ENCODE peak calls at places on chromosomes 4 and X, in seven cellular contexts. P is stimulated activated CD4-positive, alpha-beta T cell treated with anti-CD3 and anti-CD28 coated beads, Interleukin-2, amount 100 ng/mL, for 24 hours; Y is cardiac fibroblast; V is ovary; G is NCI-H510A treated with DMSO at 0.1 percent for 48 hours; L is T-helper 9 cell; F is germinal center. K is an unnamed sample.

GRCh38 chr4:77990904-77991358 is 66.2 kb upstream of the FRAS1 start:
- DNase-seq in Y (no peak), G (no peak), F (no peak), P (no peak), L (no peak), V (no peak), K (no peak)

GRCh38 chrX:53683556-53684414 is 2.7 kb downstream of the HUWE1 start:
- DNase-seq in Y (peak; percentile 99), V (peak; percentile 91), P (peak; percentile 86), L (peak; percentile 75), F (peak; percentile 84), G (peak; percentile 97), K (peak; percentile 96)

GRCh38 chrX:21408324-21408723 is 34.1 kb downstream of the CNKSR2 start:
- DNase-seq in L (no peak), F (no peak), Y (no peak), G (peak; percentile 44), V (no peak), P (no peak), K (no peak)

GRCh38 chrX:8663325-8663724 is 68.6 kb downstream of the ANOS1 start:
- DNase-seq in P (no peak), Y (peak; percentile 66), F (no peak), L (no peak), V (no peak), G (no peak), K (no peak)

GRCh38 chr4:152243890-152244595 is 291.8 kb downstream of the FBXW7 start:
- DNase-seq in L (no peak), G (no peak), P (no peak), F (no peak), V (no peak), Y (peak; percentile 52), K (no peak)

GRCh38 chr4:134202557-134202956 is 968 bp upstream of the PABPC4L start:
- DNase-seq in V (peak; percentile 12), Y (peak; percentile 7), P (no peak), G (no peak), L (no peak), F (no peak), K (no peak)

GRCh38 chr4:2305766-2306501 is 44.0 kb upstream of the MXD4 start:
- DNase-seq in G (no peak), F (no peak), V (no peak), L (no peak), P (no peak), Y (no peak), K (no peak)

GRCh38 chr4:78069859-78070258 is 12.7 kb downstream of the FRAS1 start:
- DNase-seq in F (no peak), L (no peak), V (no peak), Y (no peak), P (no peak), G (no peak), K (no peak)

GRCh38 chrX:18047440-18047940 is 173.2 kb downstream of the BEND2 start:
- DNase-seq in P (no peak), L (no peak), Y (no peak), V (no peak), G (no peak), F (no peak), K (no peak)

GRCh38 chr4:189202182-189202868 is 738.3 kb upstream of the FRG1 start:
- DNase-seq in P (peak; percentile 38), G (peak; percentile 43), Y (peak; percentile 79), L (no peak), F (peak; percentile 21), V (peak; percentile 65), K (peak; percentile 2)

GRCh38 chr4:33628296-33628695 is 2616.0 kb downstream of the ARAP2 start:
- DNase-seq in L (no peak), Y (peak; percentile 22), V (no peak), P (no peak), F (no peak), G (no peak), K (no peak)

GRCh38 chr4:154958621-154959358 is 177.7 kb downstream of the RBM46 start:
- DNase-seq in V (peak; percentile 57), Y (peak; percentile 79), L (no peak), G (no peak), P (no peak), F (no peak), K (no peak)

GRCh38 chrX:71053217-71053621 is 14.9 kb downstream of the SNX12 start:
- DNase-seq in F (peak; percentile 71), L (no peak), V (no peak), G (no peak), P (peak; percentile 5), Y (peak; percentile 69), K (no peak)

GRCh38 chr4:68373513-68373912 is 23.6 kb upstream of the YTHDC1 start:
- DNase-seq in Y (peak; percentile 84), F (peak; percentile 74), G (no peak), V (peak; percentile 72), L (peak; percentile 31), P (peak; percentile 62), K (no peak)

GRCh38 chr4:109432676-109433075 is 939 bp upstream of the SEC24B start:
- DNase-seq in L (no peak), V (no peak), G (no peak), F (no peak), P (no peak), Y (peak; percentile 72), K (no peak)

GRCh38 chr4:78370625-78371372 is 180.8 kb upstream of the ANXA3 start:
- DNase-seq in Y (peak; percentile 32), P (no peak), L (no peak), G (no peak), V (no peak), F (no peak), K (no peak)

GRCh38 chrX:132957211-132958085 is 981 bp downstream of the HS6ST2 start:
- DNase-seq in P (no peak), V (peak; percentile 58), Y (no peak), L (no peak), F (no peak), G (no peak), K (no peak)

GRCh38 chr4:71860643-71861042 is 76.8 kb upstream of the GC start:
- DNase-seq in V (no peak), G (peak; percentile 6), L (no peak), P (no peak), Y (no peak), F (no peak), K (no peak)

GRCh38 chrX:121336831-121337421 is 289.5 kb downstream of the GLUD2 start:
- DNase-seq in L (no peak), V (no peak), Y (no peak), F (no peak), P (no peak), G (peak; percentile 59), K (no peak)

GRCh38 chr4:18241744-18242143 is 220.2 kb upstream of the LCORL start:
- DNase-seq in L (no peak), G (no peak), F (no peak), Y (no peak), P (no peak), V (no peak), K (no peak)

GRCh38 chrX:79096339-79096638 is 48.2 kb upstream of the GPR174 start:
- DNase-seq in F (no peak), P (no peak), G (no peak), L (no peak), Y (no peak), V (no peak), K (peak; percentile 1)

GRCh38 chrX:103613362-103613761 is 5.6 kb downstream of the TCEAL3 start:
- DNase-seq in F (no peak), Y (no peak), L (no peak), V (no peak), P (no peak), G (no peak), K (no peak)

GRCh38 chrX:7191681-7192110 is 43.7 kb upstream of the PUDP start:
- DNase-seq in G (no peak), P (no peak), F (no peak), V (no peak), L (no peak), Y (no peak), K (no peak)

GRCh38 chr4:185351691-185352090 is 44.0 kb downstream of the LRP2BP start:
- DNase-seq in Y (no peak), P (no peak), V (no peak), G (no peak), F (no peak), L (no peak), K (no peak)

GRCh38 chr4:25913056-25913850 is 767 bp upstream of the SMIM20 start:
- DNase-seq in F (peak; percentile 73), V (peak; percentile 64), Y (no peak), L (peak; percentile 11), P (peak; percentile 37), G (no peak), K (no peak)

GRCh38 chr4:165569031-165569430 is 190.2 kb downstream of the CPE start:
- DNase-seq in L (no peak), Y (no peak), V (no peak), F (no peak), P (no peak), G (no peak), K (no peak)

GRCh38 chr4:42519803-42520417 is 122.6 kb downstream of the SHISA3 start:
- DNase-seq in Y (peak; percentile 73), G (peak; percentile 5), F (peak; percentile 26), P (peak; percentile 44), V (peak; percentile 22), L (peak; percentile 34), K (no peak)

GRCh38 chrX:41518841-41519220 is 71.7 kb downstream of the NYX start:
- DNase-seq in G (no peak), V (peak; percentile 25), P (no peak), Y (peak; percentile 7), F (no peak), L (no peak), K (no peak)

GRCh38 chrX:152896450-152896849 is 1.4 kb upstream of the ZNF185 start:
- DNase-seq in Y (no peak), L (no peak), P (no peak), F (no peak), G (no peak), V (no peak), K (no peak)

GRCh38 chrX:120697053-120697452 is 67.2 kb upstream of the C1GALT1C1 start:
- DNase-seq in V (no peak), L (no peak), F (no peak), G (no peak), Y (no peak), P (no peak), K (no peak)

GRCh38 chrX:129139837-129140679 is 383.2 kb downstream of the SMARCA1 start:
- DNase-seq in P (no peak), V (no peak), Y (no peak), L (no peak), G (peak; percentile 1), F (no peak), K (no peak)

GRCh38 chrX:15849555-15849954 is 5.1 kb downstream of the AP1S2 start:
- DNase-seq in V (no peak), G (no peak), P (no peak), Y (peak; percentile 28), F (no peak), L (no peak), K (no peak)

GRCh38 chr4:6349896-6350295 is 80.2 kb downstream of the WFS1 start:
- DNase-seq in Y (no peak), F (no peak), V (no peak), L (no peak), P (no peak), G (no peak), K (no peak)

GRCh38 chrX:41381685-41382084 is 47.7 kb downstream of the DDX3X start:
- DNase-seq in Y (peak; percentile 79), G (no peak), V (no peak), L (no peak), P (no peak), F (no peak), K (no peak)

GRCh38 chr4:153535735-153536494 is 69.8 kb downstream of the TMEM131L start:
- DNase-seq in G (no peak), P (no peak), V (no peak), L (no peak), Y (peak; percentile 44), F (no peak), K (no peak)

GRCh38 chr4:7256989-7257810 is 64.9 kb downstream of the SORCS2 start:
- DNase-seq in Y (peak; percentile 17), L (no peak), V (peak; percentile 78), P (no peak), F (no peak), G (no peak), K (no peak)

GRCh38 chr4:48967626-48968025 is 18.4 kb upstream of the CWH43 start:
- DNase-seq in Y (no peak), L (no peak), P (no peak), F (no peak), V (no peak), G (no peak), K (no peak)

GRCh38 chr4:110865611-110866254 is 242.9 kb upstream of the PITX2 start:
- DNase-seq in P (no peak), Y (peak; percentile 75), V (no peak), L (no peak), F (no peak), G (no peak), K (no peak)